ENCODE peak calls at places on chromosomes 13 and 19, in seven cellular contexts. R, J, H, D, S, U and K are unnamed samples.

GRCh38 chr19:676343-677105 is at the start of gene FSTL3:
- DNase-seq in R (no peak), J (peak), H (no peak), D (no peak), S (no peak), U (no peak), K (no peak)

GRCh38 chr13:40984670-40985366 is 34.3 kb downstream of the ELF1 start:
- DNase-seq in R (no peak), J (no peak), H (no peak), D (no peak), S (no peak), U (no peak), K (no peak)

GRCh38 chr19:34172661-34173144 is 399 bp downstream of the LSM14A start:
- DNase-seq in R (no peak), J (no peak), H (no peak), D (no peak), S (no peak), U (no peak), K (no peak)

GRCh38 chr19:50794074-50794777 is 4.0 kb downstream of the ACP4 start:
- DNase-seq in R (no peak), J (no peak), H (no peak), D (no peak), S (no peak), U (no peak), K (no peak)

GRCh38 chr19:1274081-1274851 is 1.1 kb upstream of the FAM174C start:
- DNase-seq in R (no peak), J (no peak), H (peak), D (no peak), S (no peak), U (no peak), K (no peak)

GRCh38 chr13:111216166-111216960 is 101.3 kb downstream of the ARHGEF7 start:
- DNase-seq in R (no peak), J (no peak), H (no peak), D (no peak), S (no peak), U (no peak), K (peak)

GRCh38 chr13:22740264-22740663 is 440.5 kb upstream of the SGCG start:
- DNase-seq in R (no peak), J (no peak), H (no peak), D (no peak), S (no peak), U (no peak), K (no peak)

GRCh38 chr19:4908781-4909171 is 525 bp upstream of the UHRF1 start:
- DNase-seq in R (no peak), J (no peak), H (no peak), D (no peak), S (no peak), U (no peak), K (no peak)

GRCh38 chr19:42030605-42031004 is 36.6 kb upstream of the ATP1A3 start:
- DNase-seq in R (no peak), J (no peak), H (no peak), D (no peak), S (no peak), U (no peak), K (no peak)

GRCh38 chr13:28494861-28495585 is at the start of gene FLT1:
- DNase-seq in R (no peak), J (no peak), H (peak), D (peak), S (no peak), U (no peak), K (no peak)

GRCh38 chr19:33689886-33690285 is 68.1 kb downstream of the CHST8 start:
- DNase-seq in R (no peak), J (peak), H (no peak), D (no peak), S (no peak), U (no peak), K (peak)

GRCh38 chr13:110230661-110231347 is 76.2 kb downstream of the COL4A1 start:
- DNase-seq in R (no peak), J (no peak), H (no peak), D (no peak), S (no peak), U (no peak), K (no peak)

GRCh38 chr19:54462072-54462712 is 1.4 kb downstream of the LENG9 start:
- DNase-seq in R (no peak), J (peak), H (peak), D (no peak), S (no peak), U (no peak), K (no peak)

GRCh38 chr13:109163052-109163413 is 533.6 kb downstream of the MYO16 start:
- DNase-seq in R (no peak), J (no peak), H (no peak), D (no peak), S (no peak), U (no peak), K (no peak)

GRCh38 chr19:45200614-45201013 is 22.0 kb downstream of the BLOC1S3 start:
- DNase-seq in R (no peak), J (no peak), H (no peak), D (peak), S (no peak), U (no peak), K (no peak)
- TF ChIP-seq CTCF in R (peak), J (no peak), H (no peak), D (peak), S (peak), U (peak), K (peak)

GRCh38 chr13:68628994-68629393 is 1398.9 kb upstream of the PCDH9 start:
- DNase-seq in R (no peak), J (no peak), H (no peak), D (no peak), S (no peak), U (no peak), K (no peak)

DNA sequence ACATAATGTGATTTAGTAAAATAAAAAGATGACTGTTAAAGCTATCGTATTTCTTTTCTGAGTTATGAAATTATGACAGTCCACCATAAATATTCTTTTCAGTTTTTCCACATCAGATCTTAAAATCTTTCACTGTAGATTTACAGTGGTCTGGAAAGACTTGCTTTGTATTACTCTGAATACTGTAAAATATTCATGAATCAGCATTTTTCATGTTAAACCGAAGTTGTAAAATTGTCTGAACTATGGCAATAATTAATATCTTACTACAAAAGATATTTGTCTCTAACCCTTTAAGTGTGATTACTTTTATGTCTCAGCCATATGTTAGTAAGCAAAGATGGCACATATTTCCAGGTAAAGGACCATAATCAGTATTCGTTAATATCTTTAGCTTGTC is 1397.2 kb upstream of the PCDH9 start:
- DNase-seq in R (no peak), J (no peak), H (no peak), D (no peak), S (no peak), U (no peak), K (no peak)
- H3K4me3 ChIP-seq in R (no peak), J (no peak), H (no peak), D (no peak), S (no peak), U (no peak), K (no peak)

DNA sequence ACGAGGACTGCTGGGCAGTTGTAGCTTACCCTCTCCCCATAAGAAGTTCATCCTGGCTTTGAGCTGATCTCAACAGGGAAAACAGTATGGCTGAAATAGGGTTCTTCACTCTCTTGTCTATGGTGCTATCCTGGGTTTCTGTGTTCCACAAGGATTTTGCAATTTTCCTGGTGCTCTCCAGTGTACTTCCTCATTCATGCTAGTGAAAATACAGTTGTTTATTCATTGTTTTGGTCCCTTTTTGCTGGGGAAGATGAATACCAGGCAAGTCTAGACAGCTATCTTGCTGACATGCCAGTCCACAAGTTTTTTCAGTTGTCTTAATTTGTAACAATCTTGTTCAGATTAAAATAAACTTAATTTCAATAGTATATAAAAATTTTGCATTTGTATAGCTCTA is 306.5 kb downstream of the DLEU7 start:
- DNase-seq in R (no peak), J (no peak), H (no peak), D (no peak), S (no peak), U (no peak), K (no peak)
- TF ChIP-seq CTCF in R (no peak), J (no peak), H (no peak), D (no peak), S (no peak), U (no peak), K (no peak)

GRCh38 chr13:33610471-33611015 is 207.4 kb upstream of the RFC3 start:
- DNase-seq in R (no peak), J (no peak), H (no peak), D (peak), S (no peak), U (no peak), K (peak)
- H3K4me3 ChIP-seq in R (no peak), J (no peak), H (no peak), D (peak), S (no peak), U (no peak), K (peak)

GRCh38 chr19:7909471-7910067 is 5.1 kb upstream of the TGFBR3L start:
- DNase-seq in R (no peak), J (no peak), H (peak), D (no peak), S (no peak), U (no peak), K (no peak)

GRCh38 chr19:7907544-7907943 is 3.9 kb downstream of the MAP2K7 start:
- DNase-seq in R (no peak), J (no peak), H (peak), D (no peak), S (no peak), U (no peak), K (no peak)

GRCh38 chr19:7910321-7911161 is 4.1 kb upstream of the TGFBR3L start:
- DNase-seq in R (no peak), J (no peak), H (peak), D (no peak), S (no peak), U (no peak), K (no peak)

GRCh38 chr19:7908078-7908699 is 4.5 kb downstream of the MAP2K7 start:
- DNase-seq in R (no peak), J (no peak), H (peak), D (no peak), S (no peak), U (no peak), K (no peak)

DNA sequence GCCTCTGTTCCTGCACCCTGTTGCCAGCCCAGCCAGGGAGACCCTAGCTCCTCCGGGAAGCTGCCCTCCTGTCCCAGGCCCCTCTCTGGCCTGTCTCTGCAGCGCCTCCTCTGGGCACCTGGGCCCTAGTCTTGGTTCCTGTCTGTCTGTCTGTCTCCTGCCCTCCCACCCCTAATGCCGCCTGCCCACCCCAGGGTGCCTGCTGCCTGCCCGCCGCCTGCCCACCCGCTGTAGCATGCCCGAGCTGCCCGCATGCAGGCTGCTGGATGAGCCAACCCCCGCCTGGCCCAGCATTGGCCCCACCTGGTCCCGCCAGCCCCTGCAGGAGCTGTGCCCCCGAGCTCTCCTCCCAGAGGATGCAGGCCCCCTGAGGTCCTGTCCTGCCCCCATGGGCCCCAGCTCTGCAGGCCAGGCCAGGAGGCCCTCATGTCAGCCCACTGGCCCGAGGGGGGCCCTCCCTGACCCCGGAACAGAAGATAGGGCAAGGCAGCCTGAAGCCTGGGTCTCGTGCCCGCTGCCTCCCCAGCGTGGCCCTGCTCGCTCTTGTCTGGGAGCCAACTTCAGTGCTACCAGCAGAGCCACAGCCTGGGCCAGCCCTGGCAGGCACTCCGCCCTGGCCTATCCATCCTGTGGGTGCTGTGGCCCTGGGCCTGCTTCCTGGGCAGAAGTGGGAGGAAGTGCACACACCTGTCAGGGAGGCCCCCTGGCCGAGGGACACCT is 5.2 kb downstream of the MAP2K7 start:
- DNase-seq in R (no peak), J (no peak), H (peak), D (no peak), S (no peak), U (no peak), K (no peak)
- TF ChIP-seq CTCF in R (no peak), J (no peak), H (no peak), D (no peak), S (no peak), U (no peak), K (no peak)